ENCODE peak calls at places on chromosomes 5 and 9, in ten cellular contexts. O is AG09309, G is astrocyte of the cerebellum, M is OCI-LY7, N is heart left ventricle, V is endodermal cell, K is PC-9, Z is type B pancreatic cell, E is activated B cell treated with CpG ODN at 0.5 μM for 24 hours, Y is fibroblast of pulmonary artery. X is an unnamed sample.

GRCh38 chr9:110427497-110428104 is 89.9 kb upstream of the TXNDC8 start:
- DNase-seq in O (no peak), G (no peak), M (peak; percentile 29), N (no peak), V (peak; percentile 91), K (peak; percentile 43), Z (no peak), E (no peak), Y (peak; percentile 62), X (no peak)

GRCh38 chr9:133397370-133397769 is 20.4 kb downstream of the REXO4 start:
- DNase-seq in O (no peak), G (no peak), M (no peak), N (no peak), V (no peak), K (no peak), Z (no peak), E (no peak), Y (no peak), X (no peak)

GRCh38 chr5:35058395-35058794 is 10.6 kb upstream of the AGXT2 start:
- DNase-seq in O (no peak), G (no peak), M (no peak), N (no peak), V (no peak), K (no peak), Z (no peak), E (no peak), Y (no peak), X (no peak)

GRCh38 chr5:10049825-10050455 is 199.7 kb downstream of the ATPSCKMT start:
- DNase-seq in O (no peak), G (no peak), M (no peak), N (no peak), V (no peak), K (no peak), Z (no peak), E (no peak), Y (no peak), X (no peak)

GRCh38 chr5:16727937-16728336 is 111.1 kb upstream of the RETREG1 start:
- DNase-seq in O (no peak), G (no peak), M (no peak), N (peak; percentile 40), V (no peak), K (no peak), Z (no peak), E (no peak), Y (no peak), X (no peak)

GRCh38 chr5:1467341-1468246 is 22.4 kb upstream of the SLC6A3 start:
- DNase-seq in O (no peak), G (no peak), M (no peak), N (no peak), V (peak; percentile 48), K (no peak), Z (no peak), E (no peak), Y (no peak), X (no peak)

GRCh38 chr9:136662656-136663310 is at the start of gene EGFL7:
- DNase-seq in O (no peak), G (no peak), M (no peak), N (peak; percentile 87), V (no peak), K (no peak), Z (no peak), E (no peak), Y (peak; percentile 63), X (no peak)

GRCh38 chr5:32984851-32985250 is 273.7 kb downstream of the NPR3 start:
- DNase-seq in O (no peak), G (no peak), M (no peak), N (no peak), V (no peak), K (no peak), Z (no peak), E (no peak), Y (peak; percentile 29), X (no peak)

GRCh38 chr5:72598461-72599433 is 91.5 kb upstream of the ZNF366 start:
- DNase-seq in O (no peak), G (no peak), M (peak; percentile 1), N (no peak), V (no peak), K (no peak), Z (no peak), E (no peak), Y (peak; percentile 97), X (no peak)

GRCh38 chr9:81559741-81560140 is 129.6 kb downstream of the TLE1 start:
- DNase-seq in O (peak; percentile 83), G (peak; percentile 93), M (no peak), N (no peak), V (no peak), K (peak; percentile 74), Z (no peak), E (no peak), Y (peak; percentile 93), X (peak; percentile 77)

DNA sequence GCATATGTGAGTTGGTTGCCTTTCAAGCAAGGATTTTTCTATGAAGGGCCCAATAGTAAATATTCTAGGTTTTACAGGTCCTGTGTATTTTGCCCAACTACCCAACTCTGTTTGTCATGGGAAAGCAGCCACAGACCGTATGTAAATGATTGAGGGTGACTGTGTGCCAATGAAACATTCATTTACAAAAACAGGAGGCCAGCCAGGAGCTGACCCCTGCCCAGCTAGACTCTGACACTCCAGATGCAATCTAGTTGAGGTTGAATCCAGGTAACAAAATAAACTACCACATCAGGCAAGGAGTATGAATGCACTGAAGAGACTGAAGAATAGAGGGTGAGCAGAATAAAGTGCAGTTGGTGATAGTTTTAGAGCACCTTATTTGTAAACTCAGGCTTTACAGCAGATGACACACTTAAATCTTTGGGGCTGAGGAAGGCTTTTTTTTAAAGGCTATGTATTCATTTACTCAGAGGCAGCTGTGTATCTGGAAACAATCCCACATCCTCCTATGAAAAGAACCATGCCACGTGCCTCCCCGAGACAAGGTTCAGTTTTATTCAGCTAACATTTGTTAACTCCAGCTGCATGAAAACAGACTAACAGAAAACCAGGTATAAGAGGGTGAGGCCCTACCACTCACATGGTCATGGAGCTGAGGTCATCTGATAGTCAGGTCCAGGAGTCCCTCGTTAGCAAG is 60.7 kb downstream of the SLC1A1 start:
- DNase-seq in O (no peak), G (no peak), M (no peak), N (no peak), V (no peak), K (no peak), Z (no peak), E (no peak), Y (peak; percentile 54), X (no peak)
- TF ChIP-seq CTCF in O (no peak), G (no peak), M (no peak), N (no peak), V (no peak), K (no peak), Z (no peak), E (no peak), Y (no peak), X (no peak)

DNA sequence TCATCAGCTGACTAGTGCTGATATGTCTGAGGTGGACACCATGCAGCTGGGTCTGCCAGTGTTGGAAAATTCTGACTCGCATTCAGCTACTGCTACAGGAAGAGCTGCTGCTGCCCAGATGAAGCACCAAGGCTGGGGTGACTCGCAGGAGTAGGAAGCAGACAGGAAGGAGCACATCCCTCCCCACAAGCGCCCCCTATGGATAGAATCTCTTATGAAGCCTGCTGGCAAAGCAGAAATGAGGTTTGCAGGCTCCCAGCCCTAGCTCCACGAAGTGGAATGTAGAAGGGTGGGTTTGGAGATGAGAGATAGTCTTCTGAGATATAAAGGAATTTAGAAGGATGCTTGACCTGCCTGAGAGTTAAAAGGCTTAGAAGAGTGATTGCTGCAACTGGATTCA is 443.0 kb downstream of the ACTL7B start:
- DNase-seq in O (no peak), G (no peak), M (peak; percentile 4), N (no peak), V (peak; percentile 86), K (no peak), Z (no peak), E (no peak), Y (no peak), X (no peak)
- TF ChIP-seq CTCF in O (no peak), G (no peak), M (peak; percentile 48), N (no peak), V (peak; percentile 72), K (no peak), Z (peak; percentile 40), E (no peak), Y (no peak), X (no peak)

GRCh38 chr5:133071983-133072531 is 20.2 kb downstream of the HSPA4 start:
- DNase-seq in O (no peak), G (no peak), M (no peak), N (no peak), V (no peak), K (no peak), Z (no peak), E (no peak), Y (no peak), X (no peak)
- TF ChIP-seq CTCF in O (no peak), G (no peak), M (no peak), N (no peak), V (no peak), K (no peak), Z (no peak), E (no peak), Y (no peak), X (no peak)

GRCh38 chr9:90775657-90776056 is 26.0 kb upstream of the SYK start:
- DNase-seq in O (no peak), G (no peak), M (peak; percentile 45), N (no peak), V (no peak), K (no peak), Z (no peak), E (no peak), Y (no peak), X (no peak)

GRCh38 chr9:90772381-90772780 is 29.2 kb upstream of the SYK start:
- DNase-seq in O (no peak), G (no peak), M (no peak), N (no peak), V (no peak), K (no peak), Z (no peak), E (no peak), Y (no peak), X (no peak)

GRCh38 chr9:90773593-90773992 is 28.0 kb upstream of the SYK start:
- DNase-seq in O (no peak), G (no peak), M (peak; percentile 66), N (no peak), V (no peak), K (peak; percentile 22), Z (no peak), E (no peak), Y (no peak), X (no peak)

GRCh38 chr9:90770927-90771326 is 30.7 kb upstream of the SYK start:
- DNase-seq in O (no peak), G (no peak), M (no peak), N (no peak), V (no peak), K (no peak), Z (no peak), E (no peak), Y (no peak), X (no peak)

DNA sequence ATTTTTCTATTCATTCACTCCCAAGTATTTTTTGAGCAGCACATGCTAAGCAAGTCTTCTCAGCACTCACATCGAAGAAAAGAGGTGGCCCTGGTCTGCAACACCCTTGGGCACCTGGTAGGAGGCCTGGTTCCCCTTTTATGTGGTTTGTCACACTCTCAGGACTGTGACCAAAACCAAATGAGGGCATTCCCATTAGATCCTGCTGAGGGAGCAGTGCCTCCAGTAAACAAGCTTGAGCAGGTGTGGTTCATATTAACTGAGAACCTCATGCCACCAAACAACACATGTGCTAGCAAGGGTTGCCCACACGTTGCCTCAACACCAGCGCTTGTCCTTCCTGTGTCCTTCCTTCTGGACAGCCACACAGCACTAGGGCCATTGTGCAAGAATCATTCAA is 26.9 kb upstream of the SYK start:
- DNase-seq in O (no peak), G (no peak), M (peak; percentile 97), N (no peak), V (no peak), K (no peak), Z (no peak), E (peak; percentile 28), Y (no peak), X (no peak)
- TF ChIP-seq CTCF in O (no peak), G (no peak), M (peak; percentile 74), N (no peak), V (peak; percentile 15), K (no peak), Z (no peak), E (no peak), Y (no peak), X (no peak)